ENCODE peak calls at places on chromosomes 16 and 17, in eight cellular contexts. J is putamen; T is stimulated activated CD4-positive, alpha-beta T cell treated with anti-CD3 and anti-CD28 coated beads, Interleukin-1b, Interleukin-23, amount 100 ng/mL, for 4 hours; R is NCI-H460; V is AG04449; E is MM.1S; L is HT-29; H is hepatic stellate cell. G is an unnamed sample.

GRCh38 chr17:81494984-81495383 is 17.6 kb downstream of the ACTG1 start:
- DNase-seq in J (peak), T (no peak), R (no peak), V (no peak), E (no peak), L (peak), H (no peak), G (no peak)

GRCh38 chr16:1097800-1098199 is 1.8 kb upstream of the C1QTNF8 start:
- DNase-seq in J (no peak), T (no peak), R (no peak), V (no peak), E (no peak), L (no peak), H (peak), G (no peak)

GRCh38 chr16:84024854-84025253 is 17.7 kb downstream of the SLC38A8 start:
- DNase-seq in J (no peak), T (no peak), R (peak), V (no peak), E (no peak), L (peak), H (peak), G (no peak)

GRCh38 chr16:86628614-86629013 is 50.3 kb downstream of the FOXL1 start:
- DNase-seq in J (no peak), T (no peak), R (no peak), V (peak), E (no peak), L (no peak), H (peak), G (no peak)

GRCh38 chr17:57834146-57834741 is 15.6 kb downstream of the MRPS23 start:
- DNase-seq in J (no peak), T (no peak), R (no peak), V (no peak), E (no peak), L (peak), H (no peak), G (no peak)

GRCh38 chr17:55450232-55450631 is 28.6 kb upstream of the MMD start:
- DNase-seq in J (no peak), T (no peak), R (no peak), V (no peak), E (no peak), L (no peak), H (no peak), G (no peak)

GRCh38 chr17:3828852-3829232 is 17.2 kb downstream of the NCBP3 start:
- DNase-seq in J (no peak), T (no peak), R (no peak), V (no peak), E (no peak), L (no peak), H (no peak), G (no peak)

GRCh38 chr17:7589204-7589868 is 558 bp downstream of the SOX15 start:
- DNase-seq in J (peak), T (peak), R (peak), V (no peak), E (no peak), L (no peak), H (peak), G (peak)

GRCh38 chr16:86772671-86773338 is 194.5 kb downstream of the FOXL1 start:
- DNase-seq in J (no peak), T (no peak), R (no peak), V (peak), E (no peak), L (no peak), H (peak), G (no peak)

GRCh38 chr16:81581107-81581506 is 136.5 kb downstream of the CMIP start:
- DNase-seq in J (no peak), T (no peak), R (no peak), V (no peak), E (no peak), L (peak), H (no peak), G (no peak)

GRCh38 chr17:2395258-2396170 is 5.3 kb downstream of the MNT start:
- DNase-seq in J (no peak), T (no peak), R (peak), V (no peak), E (no peak), L (peak), H (peak), G (no peak)

GRCh38 chr17:63946440-63947363 is 14.6 kb upstream of the CD79B start:
- DNase-seq in J (no peak), T (peak), R (peak), V (no peak), E (peak), L (peak), H (peak), G (peak)

GRCh38 chr16:67883872-67884261 is 818 bp upstream of the NRN1L start:
- DNase-seq in J (no peak), T (peak), R (peak), V (no peak), E (peak), L (peak), H (peak), G (peak)

GRCh38 chr16:29198731-29199521 is 207.6 kb downstream of the NPIPB11 start:
- DNase-seq in J (no peak), T (no peak), R (no peak), V (no peak), E (no peak), L (no peak), H (peak), G (no peak)

GRCh38 chr17:81508639-81509047 is 4.0 kb downstream of the ACTG1 start:
- DNase-seq in J (no peak), T (no peak), R (no peak), V (no peak), E (peak), L (no peak), H (no peak), G (no peak)

GRCh38 chr17:1649116-1649843 is 386 bp downstream of the RILP start:
- DNase-seq in J (peak), T (peak), R (peak), V (no peak), E (peak), L (peak), H (peak), G (peak)

GRCh38 chr17:68398731-68399637 is 58.3 kb downstream of the WIPI1 start:
- DNase-seq in J (peak), T (no peak), R (peak), V (peak), E (peak), L (peak), H (peak), G (peak)

GRCh38 chr17:50913120-50913519 is 47.0 kb upstream of the TOB1 start:
- DNase-seq in J (no peak), T (no peak), R (no peak), V (no peak), E (no peak), L (no peak), H (no peak), G (no peak)

GRCh38 chr16:86306811-86307517 is 203.4 kb upstream of the FOXF1 start:
- DNase-seq in J (no peak), T (no peak), R (peak), V (peak), E (no peak), L (no peak), H (peak), G (no peak)

GRCh38 chr16:89320717-89321501 is 103.4 kb downstream of the ZNF778 start:
- DNase-seq in J (no peak), T (no peak), R (no peak), V (no peak), E (no peak), L (peak), H (no peak), G (no peak)

GRCh38 chr16:12455287-12455798 is 348.3 kb downstream of the CPPED1 start:
- DNase-seq in J (peak), T (peak), R (peak), V (no peak), E (peak), L (peak), H (peak), G (peak)

GRCh38 chr17:47744168-47745036 is 11.4 kb downstream of the TBX21 start:
- DNase-seq in J (no peak), T (no peak), R (no peak), V (no peak), E (no peak), L (no peak), H (no peak), G (no peak)

GRCh38 chr16:85146922-85147651 is 34.8 kb upstream of the CIBAR2 start:
- DNase-seq in J (no peak), T (no peak), R (no peak), V (no peak), E (no peak), L (no peak), H (no peak), G (no peak)

GRCh38 chr17:82864721-82865240 is 25.0 kb upstream of the ZNF750 start:
- DNase-seq in J (no peak), T (no peak), R (no peak), V (no peak), E (no peak), L (no peak), H (no peak), G (no peak)

GRCh38 chr17:49963626-49964538 is 5.1 kb upstream of the DLX4 start:
- DNase-seq in J (no peak), T (no peak), R (no peak), V (no peak), E (no peak), L (no peak), H (no peak), G (no peak)

GRCh38 chr17:29123111-29123510 is 57.1 kb downstream of the MYO18A start:
- DNase-seq in J (no peak), T (no peak), R (no peak), V (no peak), E (no peak), L (no peak), H (no peak), G (no peak)

GRCh38 chr16:24139282-24139681 is 116.9 kb upstream of the CACNG3 start:
- DNase-seq in J (peak), T (no peak), R (no peak), V (no peak), E (no peak), L (no peak), H (no peak), G (no peak)

GRCh38 chr16:10335681-10336080 is 50.2 kb upstream of the ATF7IP2 start:
- DNase-seq in J (no peak), T (no peak), R (no peak), V (no peak), E (no peak), L (no peak), H (no peak), G (no peak)

GRCh38 chr17:65876985-65877384 is 314.9 kb downstream of the CEP112 start:
- DNase-seq in J (no peak), T (no peak), R (no peak), V (no peak), E (no peak), L (no peak), H (no peak), G (no peak)

GRCh38 chr17:73639926-73640325 is 4.3 kb downstream of the SDK2 start:
- DNase-seq in J (no peak), T (no peak), R (no peak), V (no peak), E (no peak), L (no peak), H (no peak), G (no peak)